ENCODE peak calls at places on chromosome 4, in ten cellular contexts. K is H4, I is A549, W is EH, Y is ACHN, O is WTC11, G is GM20000, M is posterior cingulate gyrus, B is Peyer's patch, L is left cardiac atrium. N is an unnamed sample.

GRCh38 chr4:55927776-55928437 is 20.8 kb upstream of the CEP135 start:
- DNase-seq in K (no peak), I (no peak), W (no peak), Y (no peak), O (no peak), G (no peak), M (no peak), B (no peak), L (no peak), N (no peak)

GRCh38 chr4:86975927-86976326 is 41.1 kb downstream of the AFF1 start:
- DNase-seq in K (no peak), I (no peak), W (no peak), Y (no peak), O (no peak), G (no peak), M (no peak), B (no peak), L (no peak), N (no peak)

GRCh38 chr4:75547647-75548387 is 8.0 kb upstream of the ODAPH start:
- DNase-seq in K (peak), I (peak), W (peak), Y (peak), O (no peak), G (no peak), M (no peak), B (peak), L (peak), N (peak)

GRCh38 chr4:85741421-85741820 is 266.5 kb downstream of the ARHGAP24 start:
- DNase-seq in K (no peak), I (no peak), W (no peak), Y (no peak), O (no peak), G (no peak), M (no peak), B (no peak), L (no peak), N (no peak)

GRCh38 chr4:56768772-56769171 is 52.7 kb downstream of the SPINK2 start:
- DNase-seq in K (no peak), I (no peak), W (no peak), Y (no peak), O (no peak), G (peak), M (no peak), B (peak), L (no peak), N (peak)

GRCh38 chr4:108345862-108346530 is 177.3 kb upstream of the LEF1 start:
- DNase-seq in K (peak), I (no peak), W (peak), Y (no peak), O (no peak), G (no peak), M (no peak), B (no peak), L (no peak), N (no peak)

GRCh38 chr4:57905965-57906364 is 795.8 kb upstream of the IGFBP7 start:
- DNase-seq in K (no peak), I (no peak), W (no peak), Y (no peak), O (no peak), G (no peak), M (no peak), B (no peak), L (no peak), N (no peak)

GRCh38 chr4:145299380-145300076 is 119.1 kb upstream of the OTUD4 start:
- DNase-seq in K (no peak), I (no peak), W (peak), Y (no peak), O (no peak), G (peak), M (no peak), B (no peak), L (no peak), N (no peak)

GRCh38 chr4:131609039-131609438 is 1540.1 kb upstream of the PCDH10 start:
- DNase-seq in K (no peak), I (no peak), W (no peak), Y (no peak), O (no peak), G (no peak), M (no peak), B (no peak), L (no peak), N (no peak)

GRCh38 chr4:142402925-142403324 is 443.2 kb downstream of the INPP4B start:
- DNase-seq in K (peak), I (peak), W (peak), Y (no peak), O (no peak), G (no peak), M (no peak), B (no peak), L (no peak), N (no peak)

GRCh38 chr4:153267013-153267412 is 62.8 kb downstream of the TRIM2 start:
- DNase-seq in K (peak), I (no peak), W (peak), Y (no peak), O (no peak), G (no peak), M (no peak), B (no peak), L (no peak), N (no peak)

GRCh38 chr4:100061835-100062234 is 111.8 kb upstream of the H2AZ1 start:
- DNase-seq in K (no peak), I (no peak), W (peak), Y (no peak), O (no peak), G (no peak), M (no peak), B (no peak), L (no peak), N (no peak)

GRCh38 chr4:76658231-76659102 is 223.4 kb downstream of the SHROOM3 start:
- DNase-seq in K (peak), I (no peak), W (peak), Y (peak), O (no peak), G (no peak), M (no peak), B (no peak), L (no peak), N (no peak)